ENCODE peak calls at places on chromosome 15, in four cellular contexts. One of them, this sample, is unnamed.

GRCh38 chr15:50624616-50625168 is 61.9 kb downstream of the TRPM7 start:
- DNase-seq in prostate gland: no peak
- DNase-seq in lower lobe of right lung: no peak
- DNase-seq in A549: no peak
- DNase-seq in this sample: no peak

GRCh38 chr15:55742927-55743614 is at the start of gene PRTG:
- DNase-seq in lower lobe of right lung: peak; percentile 81
- DNase-seq in prostate gland: no peak
- DNase-seq in A549: peak; percentile 74
- DNase-seq in this sample: peak; percentile 90

GRCh38 chr15:39682366-39682765 is 100.3 kb downstream of the FSIP1 start:
- DNase-seq in lower lobe of right lung: no peak
- DNase-seq in A549: no peak
- DNase-seq in prostate gland: no peak
- DNase-seq in this sample: no peak

GRCh38 chr15:92709064-92709463 is 53.5 kb upstream of the FAM174B start:
- DNase-seq in A549: no peak
- DNase-seq in lower lobe of right lung: no peak
- DNase-seq in prostate gland: peak; percentile 45
- DNase-seq in this sample: no peak

GRCh38 chr15:49675051-49675450 is 54.2 kb downstream of the DTWD1 start:
- DNase-seq in A549: peak; percentile 18
- DNase-seq in prostate gland: no peak
- DNase-seq in lower lobe of right lung: no peak
- DNase-seq in this sample: no peak

GRCh38 chr15:25250906-25251622 is 187.8 kb downstream of the UBE3A start:
- DNase-seq in prostate gland: no peak
- DNase-seq in A549: no peak
- DNase-seq in lower lobe of right lung: peak; percentile 30
- DNase-seq in this sample: no peak

GRCh38 chr15:25054329-25054728 is 99.5 kb downstream of the SNRPN start:
- DNase-seq in A549: no peak
- DNase-seq in lower lobe of right lung: no peak
- DNase-seq in prostate gland: no peak
- DNase-seq in this sample: peak; percentile 35

GRCh38 chr15:25717116-25717755 is 145.9 kb downstream of the ATP10A start:
- DNase-seq in lower lobe of right lung: no peak
- DNase-seq in prostate gland: no peak
- DNase-seq in A549: no peak
- DNase-seq in this sample: peak; percentile 25

GRCh38 chr15:69451951-69452701 is 492 bp upstream of the RPLP1 start:
- DNase-seq in A549: no peak
- DNase-seq in prostate gland: no peak
- DNase-seq in lower lobe of right lung: peak; percentile 63
- DNase-seq in this sample: no peak

GRCh38 chr15:72135719-72136118 is 17.5 kb downstream of the SENP8 start:
- DNase-seq in lower lobe of right lung: no peak
- DNase-seq in prostate gland: no peak
- DNase-seq in A549: no peak
- DNase-seq in this sample: no peak

GRCh38 chr15:80785335-80785734 is 6.2 kb downstream of the CEMIP start:
- DNase-seq in A549: no peak
- DNase-seq in lower lobe of right lung: no peak
- DNase-seq in prostate gland: no peak
- DNase-seq in this sample: no peak

GRCh38 chr15:72319360-72319984 is 485 bp downstream of the CELF6 start:
- DNase-seq in lower lobe of right lung: peak; percentile 84
- DNase-seq in A549: peak; percentile 82
- DNase-seq in prostate gland: peak; percentile 62
- DNase-seq in this sample: peak; percentile 96

GRCh38 chr15:78203346-78204225 is 30.8 kb downstream of the ACSBG1 start:
- DNase-seq in prostate gland: no peak
- DNase-seq in A549: no peak
- DNase-seq in lower lobe of right lung: no peak
- DNase-seq in this sample: no peak

GRCh38 chr15:73809728-73810501 is 56.8 kb upstream of the INSYN1 start:
- DNase-seq in prostate gland: no peak
- DNase-seq in A549: no peak
- DNase-seq in lower lobe of right lung: no peak
- DNase-seq in this sample: no peak

GRCh38 chr15:41020829-41021228 is 67.6 kb downstream of the CHAC1 start:
- DNase-seq in lower lobe of right lung: no peak
- DNase-seq in prostate gland: no peak
- DNase-seq in A549: no peak
- DNase-seq in this sample: no peak

GRCh38 chr15:98668566-98669308 is 20.4 kb downstream of the IGF1R start:
- DNase-seq in A549: no peak
- DNase-seq in prostate gland: no peak
- DNase-seq in lower lobe of right lung: no peak
- DNase-seq in this sample: peak; percentile 44

GRCh38 chr15:29674661-29675533 is 147.4 kb downstream of the TJP1 start:
- DNase-seq in lower lobe of right lung: peak; percentile 71
- DNase-seq in prostate gland: no peak
- DNase-seq in A549: peak; percentile 94
- DNase-seq in this sample: peak; percentile 97

GRCh38 chr15:101185770-101186169 is 66.1 kb downstream of the CHSY1 start:
- DNase-seq in prostate gland: no peak
- DNase-seq in A549: no peak
- DNase-seq in lower lobe of right lung: no peak
- DNase-seq in this sample: no peak

GRCh38 chr15:43106486-43106829 is 620 bp upstream of the UBR1 start:
- DNase-seq in prostate gland: no peak
- DNase-seq in A549: no peak
- DNase-seq in lower lobe of right lung: no peak
- DNase-seq in this sample: no peak

GRCh38 chr15:62853114-62853832 is 189.3 kb upstream of the TPM1 start:
- DNase-seq in A549: no peak
- DNase-seq in lower lobe of right lung: no peak
- DNase-seq in prostate gland: peak; percentile 44
- DNase-seq in this sample: peak; percentile 22

GRCh38 chr15:40002295-40002694 is 36.7 kb downstream of the SRP14 start:
- DNase-seq in prostate gland: no peak
- DNase-seq in lower lobe of right lung: no peak
- DNase-seq in A549: peak; percentile 29
- DNase-seq in this sample: peak; percentile 59

GRCh38 chr15:86572368-86572841 is 492.7 kb downstream of the AGBL1 start:
- DNase-seq in A549: no peak
- DNase-seq in prostate gland: no peak
- DNase-seq in lower lobe of right lung: no peak
- DNase-seq in this sample: peak; percentile 49

GRCh38 chr15:58980351-58980939 is 7.0 kb upstream of the RNF111 start:
- DNase-seq in lower lobe of right lung: no peak
- DNase-seq in prostate gland: no peak
- DNase-seq in A549: peak; percentile 43
- DNase-seq in this sample: no peak

GRCh38 chr15:48803877-48804276 is 7.0 kb downstream of the CEP152 start:
- DNase-seq in A549: no peak
- DNase-seq in prostate gland: no peak
- DNase-seq in lower lobe of right lung: no peak
- DNase-seq in this sample: no peak

GRCh38 chr15:98177950-98178848 is 217.7 kb downstream of the ARRDC4 start:
- DNase-seq in A549: peak; percentile 48
- DNase-seq in lower lobe of right lung: no peak
- DNase-seq in prostate gland: peak; percentile 28
- DNase-seq in this sample: peak; percentile 85

GRCh38 chr15:31567861-31568260 is 241.2 kb downstream of the KLF13 start:
- DNase-seq in A549: no peak
- DNase-seq in prostate gland: no peak
- DNase-seq in lower lobe of right lung: no peak
- DNase-seq in this sample: no peak

GRCh38 chr15:47718474-47719440 is 1.5 kb downstream of the SEMA6D start:
- DNase-seq in A549: no peak
- DNase-seq in lower lobe of right lung: no peak
- DNase-seq in prostate gland: peak; percentile 23
- DNase-seq in this sample: peak; percentile 57

GRCh38 chr15:38530113-38530512 is 34.5 kb downstream of the RASGRP1 start:
- DNase-seq in A549: no peak
- DNase-seq in prostate gland: no peak
- DNase-seq in lower lobe of right lung: no peak
- DNase-seq in this sample: no peak

DNA sequence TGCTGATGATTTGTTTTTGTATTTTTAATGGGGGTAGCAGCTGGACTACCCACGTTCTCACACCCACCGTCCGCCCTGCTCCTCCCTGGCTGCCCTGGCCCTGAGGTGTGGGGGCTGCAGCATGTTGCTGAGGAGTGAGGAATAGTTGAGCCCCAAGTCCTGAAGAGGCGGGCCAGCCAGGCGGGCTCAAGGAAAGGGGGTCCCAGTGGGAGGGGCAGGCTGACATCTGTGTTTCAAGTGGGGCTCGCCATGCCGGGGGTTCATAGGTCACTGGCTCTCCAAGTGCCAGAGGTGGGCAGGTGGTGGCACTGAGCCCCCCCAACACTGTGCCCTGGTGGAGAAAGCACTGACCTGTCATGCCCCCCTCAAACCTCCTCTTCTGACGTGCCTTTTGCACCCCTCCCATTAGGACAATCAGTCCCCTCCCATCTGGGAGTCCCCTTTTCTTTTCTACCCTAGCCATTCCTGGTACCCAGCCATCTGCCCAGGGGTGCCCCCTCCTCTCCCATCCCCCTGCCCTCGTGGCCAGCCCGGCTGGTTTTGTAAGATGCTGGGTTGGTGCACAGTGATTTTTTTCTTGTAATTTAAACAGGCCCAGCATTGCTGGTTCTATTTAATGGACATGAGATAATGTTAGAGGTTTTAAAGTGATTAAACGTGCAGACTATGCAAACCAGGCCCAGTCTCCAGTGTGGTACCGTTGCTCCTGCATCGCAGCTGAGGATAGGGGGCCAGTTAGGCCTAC is 1.4 kb upstream of the FES start:
- DNase-seq in prostate gland: no peak
- DNase-seq in A549: no peak
- DNase-seq in lower lobe of right lung: no peak
- DNase-seq in this sample: no peak
- H3K4me1 ChIP-seq in prostate gland: peaks cover 6% of the 10 kb centered on the region
- H3K4me1 ChIP-seq in A549: no peaks in the 10 kb centered on the region
- H3K4me1 ChIP-seq in lower lobe of right lung: peaks cover 38% of the 10 kb centered on the region
- H3K4me1 ChIP-seq in this sample: peaks cover 15% of the 10 kb centered on the region

DNA sequence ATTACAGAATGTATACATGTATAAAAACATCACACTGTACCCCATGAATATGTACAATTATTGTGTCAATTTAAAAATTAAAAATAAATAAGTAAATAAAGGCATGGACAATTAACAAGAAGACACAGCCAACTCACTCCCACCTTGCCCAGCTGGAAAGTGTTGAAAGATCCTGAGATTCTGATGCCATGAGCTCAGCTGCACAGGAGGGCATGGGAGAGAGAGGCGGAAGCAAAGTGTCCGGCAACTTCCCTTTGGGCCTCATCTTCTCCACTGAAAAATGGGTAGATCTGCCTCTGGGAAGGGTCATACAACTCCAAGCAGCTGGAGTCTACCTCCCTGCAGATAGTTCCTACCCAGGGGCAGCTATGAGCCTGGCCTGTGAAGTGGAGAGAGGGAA is 277.3 kb downstream of the UACA start:
- DNase-seq in A549: no peak
- DNase-seq in lower lobe of right lung: no peak
- DNase-seq in prostate gland: no peak
- DNase-seq in this sample: no peak
- H3K4me1 ChIP-seq in A549: peaks cover 14% of the 10 kb centered on the region
- H3K4me1 ChIP-seq in lower lobe of right lung: peaks cover 24% of the 10 kb centered on the region
- H3K4me1 ChIP-seq in prostate gland: no peaks in the 10 kb centered on the region
- H3K4me1 ChIP-seq in this sample: no peaks in the 10 kb centered on the region

GRCh38 chr15:85558747-85559327 is 178.4 kb downstream of the AKAP13 start:
- DNase-seq in prostate gland: no peak
- DNase-seq in lower lobe of right lung: no peak
- DNase-seq in A549: no peak
- DNase-seq in this sample: no peak
- H3K4me1 ChIP-seq in prostate gland: no peaks in the 10 kb centered on the region
- H3K4me1 ChIP-seq in lower lobe of right lung: peaks cover 81% of the 10 kb centered on the region
- H3K4me1 ChIP-seq in A549: peaks cover 12% of the 10 kb centered on the region
- H3K4me1 ChIP-seq in this sample: no peaks in the 10 kb centered on the region

GRCh38 chr15:88797648-88798339 is 5.4 kb upstream of the ACAN start:
- DNase-seq in prostate gland: no peak
- DNase-seq in A549: no peak
- DNase-seq in lower lobe of right lung: no peak
- DNase-seq in this sample: no peak
- H3K4me1 ChIP-seq in prostate gland: no peaks in the 10 kb centered on the region
- H3K4me1 ChIP-seq in A549: peaks cover 10% of the 10 kb centered on the region
- H3K4me1 ChIP-seq in lower lobe of right lung: no peaks in the 10 kb centered on the region
- H3K4me1 ChIP-seq in this sample: no peaks in the 10 kb centered on the region

DNA sequence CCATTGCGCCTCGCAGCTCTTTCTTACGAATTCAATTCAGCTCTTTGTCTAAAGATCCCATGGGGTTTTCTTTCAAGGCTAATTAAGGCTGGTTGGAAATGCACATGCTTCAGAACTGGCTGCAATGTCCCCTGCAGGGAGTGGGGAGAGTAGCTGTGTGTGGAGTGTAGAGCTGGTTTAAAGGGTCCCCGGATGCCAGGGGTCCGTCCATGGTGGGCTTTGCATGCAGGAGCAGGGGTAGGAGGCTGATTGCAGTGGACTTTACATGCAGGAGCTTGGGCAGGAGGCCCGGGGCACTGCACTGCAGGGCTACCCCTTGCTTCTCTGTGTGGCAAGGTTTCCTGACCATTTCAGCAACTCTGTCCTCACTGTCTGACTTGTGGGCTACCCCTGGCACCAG is 261.6 kb upstream of the LYSMD4 start:
- DNase-seq in prostate gland: no peak
- DNase-seq in A549: no peak
- DNase-seq in lower lobe of right lung: no peak
- DNase-seq in this sample: peak; percentile 80
- H3K4me1 ChIP-seq in prostate gland: no peaks in the 10 kb centered on the region
- H3K4me1 ChIP-seq in A549: no peaks in the 10 kb centered on the region
- H3K4me1 ChIP-seq in lower lobe of right lung: no peaks in the 10 kb centered on the region
- H3K4me1 ChIP-seq in this sample: peaks cover 9% of the 10 kb centered on the region

GRCh38 chr15:44536298-44536961 is 517 bp upstream of the EIF3J start:
- DNase-seq in A549: peak; percentile 72
- DNase-seq in prostate gland: peak; percentile 86
- DNase-seq in lower lobe of right lung: peak; percentile 91
- DNase-seq in this sample: peak; percentile 97
- H3K4me1 ChIP-seq in A549: peaks cover 26% of the 10 kb centered on the region
- H3K4me1 ChIP-seq in prostate gland: no peaks in the 10 kb centered on the region
- H3K4me1 ChIP-seq in lower lobe of right lung: peaks cover 34% of the 10 kb centered on the region
- H3K4me1 ChIP-seq in this sample: no peaks in the 10 kb centered on the region

This sample was measured in endodermal cell.